ENCODE peak calls at places on chromosomes 4 and X, in four cellular contexts. S is K562, I is HepG2, G is GM12878. X is an unnamed sample.

GRCh38 chrX:138127314-138127713 is 561.4 kb downstream of the ZIC3 start:
- DNase-seq in G (no peak), I (no peak), S (no peak), X (no peak)

GRCh38 chrX:46209768-46210167 is 335.5 kb downstream of the ZNF674 start:
- DNase-seq in S (no peak), I (no peak), G (no peak), X (no peak)

GRCh38 chrX:11386001-11386523 is 92.8 kb downstream of the AMELX start:
- DNase-seq in G (no peak), S (peak), I (no peak), X (no peak)

GRCh38 chrX:153336128-153336894 is 2.4 kb downstream of the ZNF275 start:
- DNase-seq in I (no peak), G (no peak), S (no peak), X (no peak)

GRCh38 chrX:100410901-100411801 is 1.1 kb upstream of the PCDH19 start:
- DNase-seq in S (no peak), I (no peak), G (no peak), X (no peak)

GRCh38 chr4:25970691-25971427 is 56.8 kb downstream of the SMIM20 start:
- DNase-seq in G (no peak), I (peak), S (no peak), X (no peak)

GRCh38 chrX:143669395-143669794 is 33.5 kb upstream of the SLITRK4 start:
- DNase-seq in G (no peak), S (no peak), I (no peak), X (no peak)

GRCh38 chrX:97740044-97740443 is 856.3 kb downstream of the RPA4 start:
- DNase-seq in I (no peak), S (no peak), G (no peak), X (no peak)

GRCh38 chr4:40196724-40197281 is at the start of gene RHOH:
- DNase-seq in G (no peak), I (no peak), S (peak), X (no peak)

GRCh38 chr4:94690851-94691254 is 66.9 kb upstream of the BMPR1B start:
- DNase-seq in I (no peak), G (no peak), S (no peak), X (no peak)

GRCh38 chr4:84767163-84767562 is 184.2 kb downstream of the CDS1 start:
- DNase-seq in I (no peak), G (no peak), S (no peak), X (no peak)

GRCh38 chr4:185215261-185215660 is 5.9 kb downstream of the SNX25 start:
- DNase-seq in I (no peak), G (no peak), S (no peak), X (no peak)

DNA sequence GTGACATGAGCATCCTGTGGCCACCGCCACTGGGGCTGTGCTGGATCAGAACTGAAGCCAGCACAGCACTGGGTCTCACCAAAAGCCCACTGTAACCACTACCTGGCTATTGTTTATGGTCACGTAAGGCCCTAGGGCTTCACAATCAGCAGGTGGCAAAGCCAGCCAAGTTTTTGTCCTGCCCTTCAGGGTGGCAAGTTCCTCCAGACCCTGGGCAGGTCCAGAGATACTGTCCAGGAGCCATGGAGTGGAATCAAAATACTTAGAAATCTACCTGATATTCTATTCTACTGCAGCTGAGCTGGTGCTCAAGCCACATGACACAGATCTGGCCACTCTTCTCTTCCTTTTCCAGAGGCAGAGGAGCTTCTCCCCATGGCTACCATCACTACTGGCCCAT is 121.2 kb upstream of the CXXC4 start:
- DNase-seq in S (no peak), I (no peak), G (no peak), X (no peak)
- TF ChIP-seq TARDBP in S (no peak), I (no peak), G (no peak), X (no peak)

GRCh38 chrX:68697465-68698125 is 50.1 kb downstream of the STARD8 start:
- DNase-seq in I (no peak), G (no peak), S (peak), X (no peak)
- TF ChIP-seq TARDBP in I (no peak), G (no peak), S (no peak), X (no peak)

GRCh38 chr4:3725936-3726895 is 40.0 kb upstream of the ADRA2C start:
- DNase-seq in G (no peak), I (no peak), S (no peak), X (no peak)

GRCh38 chr4:3721627-3722026 is 44.6 kb upstream of the ADRA2C start:
- DNase-seq in I (no peak), G (no peak), S (no peak), X (no peak)

GRCh38 chr4:3723232-3723642 is 42.9 kb upstream of the ADRA2C start:
- DNase-seq in I (no peak), G (no peak), S (no peak), X (no peak)

GRCh38 chr4:3722446-3723231 is 43.5 kb upstream of the ADRA2C start:
- DNase-seq in G (no peak), I (no peak), S (no peak), X (no peak)

GRCh38 chr4:3724319-3725231 is 41.6 kb upstream of the ADRA2C start:
- DNase-seq in G (no peak), S (no peak), I (no peak), X (peak)
- TF ChIP-seq TARDBP in G (no peak), S (no peak), I (no peak), X (no peak)

GRCh38 chr4:150253416-150253815 is 175.2 kb downstream of the DCLK2 start:
- DNase-seq in G (no peak), I (no peak), S (no peak), X (no peak)

GRCh38 chr4:150255610-150256580 is 177.7 kb downstream of the DCLK2 start:
- DNase-seq in G (no peak), S (no peak), I (no peak), X (no peak)

GRCh38 chr4:150252306-150252705 is 174.1 kb downstream of the DCLK2 start:
- DNase-seq in I (no peak), G (no peak), S (no peak), X (no peak)

GRCh38 chr4:150252741-150253140 is 174.5 kb downstream of the DCLK2 start:
- DNase-seq in I (no peak), S (no peak), G (no peak), X (no peak)

DNA sequence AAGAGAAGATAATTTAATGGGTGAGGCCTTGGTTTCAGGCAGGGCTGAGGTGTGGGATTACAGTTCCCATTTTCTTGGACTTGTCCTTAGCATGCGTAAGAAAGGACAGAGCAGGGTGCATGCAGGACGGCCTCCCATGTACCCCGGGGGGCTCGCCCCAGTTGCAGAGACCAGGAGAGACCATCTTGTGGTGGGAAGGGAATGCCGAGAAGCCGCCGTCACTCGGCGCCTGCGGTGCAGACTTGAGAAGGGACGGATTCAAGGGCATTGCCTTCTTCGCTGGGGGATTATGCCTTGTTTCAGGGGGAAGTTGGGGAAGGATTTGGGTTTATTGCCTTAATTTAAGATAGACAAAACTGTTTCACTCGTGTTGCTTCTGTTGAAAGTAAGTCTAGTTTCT is 175.7 kb downstream of the DCLK2 start:
- DNase-seq in G (no peak), S (no peak), I (no peak), X (no peak)
- TF ChIP-seq TARDBP in G (no peak), S (no peak), I (no peak), X (no peak)

GRCh38 chr4:104907074-104907649 is 239.5 kb upstream of the TET2 start:
- DNase-seq in G (no peak), I (no peak), S (peak), X (no peak)

GRCh38 chr4:104905546-104905945 is 241.1 kb upstream of the TET2 start:
- DNase-seq in S (no peak), I (no peak), G (no peak), X (no peak)

GRCh38 chr4:104909376-104909775 is 237.3 kb upstream of the TET2 start:
- DNase-seq in I (no peak), S (no peak), G (no peak), X (no peak)

GRCh38 chr4:104907991-104908390 is 238.7 kb upstream of the TET2 start:
- DNase-seq in I (no peak), G (no peak), S (no peak), X (no peak)

DNA sequence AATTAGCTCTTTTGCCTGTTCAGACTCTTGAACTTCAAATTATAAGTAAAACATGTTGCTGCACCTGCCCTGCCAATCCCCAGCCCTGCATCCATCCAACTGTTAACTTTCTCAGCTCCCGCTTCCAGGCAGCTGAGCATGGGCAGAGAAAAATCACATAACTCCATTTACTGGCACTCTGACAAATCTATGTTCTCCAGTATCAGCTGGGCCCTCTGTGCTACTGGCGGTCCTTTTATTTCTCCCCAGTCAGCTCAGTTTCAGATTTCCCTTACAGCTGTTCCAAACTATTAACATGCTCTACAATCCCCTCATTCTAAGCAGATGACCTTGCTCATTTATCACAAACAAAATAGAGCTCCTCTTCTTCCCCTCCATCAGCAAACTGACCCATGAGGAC is 240.4 kb upstream of the TET2 start:
- DNase-seq in S (no peak), I (no peak), G (no peak), X (no peak)
- TF ChIP-seq TARDBP in S (no peak), I (no peak), G (no peak), X (no peak)

DNA sequence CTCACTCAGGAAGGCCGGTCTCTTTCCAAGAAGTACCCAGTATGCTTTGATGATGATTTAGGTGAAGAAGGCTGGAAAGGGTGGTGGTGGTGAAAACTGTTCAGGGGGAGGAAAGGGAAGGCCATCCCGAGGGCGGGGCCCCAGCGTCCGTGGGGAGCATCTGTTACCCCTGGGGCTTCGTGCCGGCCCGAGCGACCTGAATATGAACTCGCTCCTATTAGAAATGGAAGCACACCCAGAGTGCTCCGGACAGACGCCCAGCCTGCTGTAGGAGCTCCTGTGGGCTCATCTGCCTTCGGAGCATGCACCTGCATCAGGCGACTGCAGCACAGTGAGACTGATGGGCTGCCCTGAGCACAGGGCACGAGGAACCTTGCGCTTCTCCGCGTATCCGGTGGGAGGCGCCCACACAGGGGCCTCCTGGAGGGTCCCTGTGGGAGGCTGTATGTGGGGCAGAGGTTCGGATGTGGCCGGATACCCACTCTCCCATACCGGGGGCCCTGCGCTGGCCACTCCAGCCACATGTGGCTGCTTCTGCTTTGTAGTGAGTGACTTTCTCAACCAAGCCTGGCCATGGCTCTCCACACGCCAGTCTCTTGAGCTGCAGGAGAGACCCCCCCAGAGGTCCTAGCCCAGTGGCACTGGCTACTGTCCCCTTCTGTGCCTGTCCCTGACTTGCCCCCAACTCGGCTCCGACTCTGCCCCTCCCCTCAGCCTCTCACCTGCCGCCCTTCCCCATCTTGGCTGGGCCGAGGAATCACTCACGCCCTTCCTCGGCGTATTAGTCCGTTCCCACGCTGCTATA is 36.8 kb downstream of the FGFRL1 start:
- DNase-seq in I (no peak), S (no peak), G (no peak), X (no peak)
- TF ChIP-seq TARDBP in I (no peak), S (no peak), G (no peak), X (no peak)

DNA sequence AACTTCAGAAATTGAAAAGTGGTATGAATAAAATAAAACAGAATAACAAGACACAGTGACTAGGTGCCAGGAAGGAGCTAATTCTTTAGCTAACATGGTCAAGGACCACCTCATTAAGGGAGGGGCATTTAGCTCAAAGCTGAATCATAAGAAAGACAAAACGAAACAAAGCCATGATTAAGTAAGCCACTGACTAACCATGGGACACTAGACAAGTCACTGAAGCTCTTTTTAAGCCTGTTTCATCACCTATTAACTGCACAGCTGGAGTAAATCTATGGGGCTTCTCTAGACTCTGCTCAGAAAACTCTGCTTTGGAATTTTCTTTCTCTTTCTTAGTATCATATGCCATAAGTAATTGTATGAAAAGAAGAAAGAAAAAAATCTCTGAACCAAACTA is 49.8 kb upstream of the C1QTNF7 start:
- DNase-seq in G (no peak), S (no peak), I (no peak), X (no peak)
- TF ChIP-seq TARDBP in G (no peak), S (no peak), I (no peak), X (no peak)